ENCODE peak calls at places on chromosomes 7 and 10, in six cellular contexts. K, P, D, E, H and Q are unnamed samples. For H3K36me3 and H3K9me3, the result is how much of the 10 kb centered on the place peaks cover.

GRCh38 chr7:7798510-7798909 is 80.1 kb upstream of the RPA3 start:
- DNase-seq in K (no peak), H (no peak), E (no peak), D (no peak), P (no peak), Q (no peak)

GRCh38 chr7:101686030-101686429 is 56.9 kb upstream of the MYL10 start:
- DNase-seq in H (no peak), E (no peak), D (no peak), K (no peak), P (no peak), Q (no peak)

GRCh38 chr10:110029448-110029847 is 21.7 kb downstream of the ADD3 start:
- DNase-seq in H (no peak), E (no peak), P (no peak), D (no peak), K (no peak), Q (no peak)

GRCh38 chr7:155187061-155187785 is 110.5 kb upstream of the INSIG1 start:
- DNase-seq in H (no peak), K (no peak), D (no peak), E (no peak), P (no peak), Q (no peak)

GRCh38 chr7:94687810-94688209 is 31.9 kb upstream of the SGCE start:
- DNase-seq in P (no peak), K (no peak), E (no peak), H (no peak), D (no peak), Q (no peak)

GRCh38 chr10:114087655-114088054 is 44.0 kb downstream of the ADRB1 start:
- DNase-seq in E (no peak), K (no peak), D (no peak), H (no peak), P (no peak), Q (no peak)

GRCh38 chr7:144069511-144069910 is at the start of gene OR2A25:
- DNase-seq in D (no peak), K (no peak), H (no peak), P (no peak), E (no peak), Q (no peak)

GRCh38 chr7:28926871-28927597 is 31.1 kb downstream of the TRIL start:
- DNase-seq in K (peak), H (peak), D (peak), P (peak), E (peak), Q (peak)

GRCh38 chr7:50069613-50070012 is 23.4 kb downstream of the ZPBP start:
- DNase-seq in P (no peak), E (peak), D (peak), K (no peak), H (peak), Q (no peak)

GRCh38 chr7:92667816-92668540 is 77.8 kb upstream of the FAM133B start:
- DNase-seq in P (no peak), H (no peak), D (no peak), E (no peak), K (no peak), Q (no peak)

GRCh38 chr7:55509322-55509721 is 63.0 kb downstream of the VOPP1 start:
- DNase-seq in K (no peak), D (no peak), E (no peak), P (no peak), H (no peak), Q (no peak)

GRCh38 chr7:20331231-20331880 is 656 bp downstream of the ITGB8 start:
- DNase-seq in E (peak), H (peak), D (peak), P (peak), K (peak), Q (peak)

GRCh38 chr10:114393482-114393881 is 10.8 kb downstream of the AFAP1L2 start:
- DNase-seq in K (no peak), P (no peak), H (no peak), D (no peak), E (no peak), Q (no peak)

GRCh38 chr10:86074294-86074693 is 292.3 kb downstream of the GRID1 start:
- DNase-seq in E (no peak), P (no peak), K (no peak), H (no peak), D (no peak), Q (no peak)

DNA sequence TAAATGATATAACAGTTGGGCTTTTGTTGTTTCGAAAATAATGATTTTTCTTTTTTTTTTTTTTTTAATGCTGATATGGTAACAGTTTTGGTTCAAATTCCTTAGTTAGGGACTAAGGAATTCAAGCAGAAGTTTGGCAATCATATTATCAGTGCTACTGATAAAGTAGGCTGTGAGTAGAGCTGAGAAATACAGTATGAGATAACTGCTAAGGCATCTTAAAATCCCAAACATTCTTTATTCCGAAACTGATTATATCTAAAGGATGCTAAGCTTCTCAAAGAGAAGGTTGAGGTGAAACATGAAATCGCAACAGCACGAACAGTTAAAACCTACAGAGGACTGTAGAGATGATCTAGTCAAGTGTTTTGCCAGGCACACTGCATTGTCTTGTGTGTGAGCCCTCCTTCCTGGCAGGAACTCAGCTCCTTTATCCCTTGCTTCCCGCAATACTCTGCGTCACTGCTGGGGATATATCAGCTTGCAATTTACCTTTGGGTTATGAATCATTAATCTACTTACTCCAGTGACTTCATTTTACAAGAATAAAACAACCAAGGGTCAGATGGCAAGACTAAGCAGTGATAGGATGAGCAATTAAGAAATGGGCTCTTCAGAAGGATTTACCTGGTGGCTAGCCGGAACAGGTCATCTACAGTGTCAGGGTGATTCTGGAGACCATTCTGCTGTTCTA is 36.7 kb downstream of the IRF5 start:
- DNase-seq in E (no peak), K (no peak), P (no peak), H (no peak), D (no peak), Q (no peak)
- H3K36me3 ChIP-seq in E (under half), K (under half), P (half or more), H (under half), D (under half), Q (under half)

DNA sequence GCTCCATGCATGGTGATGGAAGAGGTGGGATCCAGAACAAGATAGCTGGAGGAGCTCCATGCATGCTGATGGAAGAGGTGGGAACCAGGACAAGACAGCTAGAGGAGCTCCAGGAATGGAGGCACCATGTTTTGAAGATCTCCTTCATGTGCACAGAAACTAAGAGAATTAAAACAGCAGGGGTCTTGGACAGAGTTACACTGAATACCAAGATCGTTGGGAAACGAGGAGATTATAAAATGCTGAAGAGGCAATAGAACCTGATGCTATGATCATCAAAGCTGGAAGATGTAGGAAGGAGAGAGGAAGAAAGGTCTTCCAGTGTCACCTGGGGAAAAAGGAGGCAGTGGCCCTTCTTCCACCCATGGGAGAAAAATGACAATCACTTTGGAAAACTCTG is 193.6 kb upstream of the PFKP start:
- DNase-seq in P (no peak), E (no peak), D (no peak), K (no peak), H (no peak), Q (no peak)
- H3K4me3 ChIP-seq in P (no peak), E (no peak), D (no peak), K (no peak), H (no peak), Q (no peak)

GRCh38 chr7:2083362-2083761 is 149.4 kb downstream of the MAD1L1 start:
- DNase-seq in E (no peak), H (no peak), K (no peak), D (no peak), P (no peak), Q (no peak)

GRCh38 chr7:2084331-2084730 is 148.4 kb downstream of the MAD1L1 start:
- DNase-seq in K (no peak), H (no peak), E (no peak), P (no peak), D (no peak), Q (no peak)

GRCh38 chr7:2084781-2085505 is 147.8 kb downstream of the MAD1L1 start:
- DNase-seq in E (no peak), H (no peak), D (no peak), P (no peak), K (no peak), Q (no peak)

GRCh38 chr7:2081526-2082356 is 151.0 kb downstream of the MAD1L1 start:
- DNase-seq in H (no peak), P (no peak), E (no peak), D (no peak), K (no peak), Q (no peak)

DNA sequence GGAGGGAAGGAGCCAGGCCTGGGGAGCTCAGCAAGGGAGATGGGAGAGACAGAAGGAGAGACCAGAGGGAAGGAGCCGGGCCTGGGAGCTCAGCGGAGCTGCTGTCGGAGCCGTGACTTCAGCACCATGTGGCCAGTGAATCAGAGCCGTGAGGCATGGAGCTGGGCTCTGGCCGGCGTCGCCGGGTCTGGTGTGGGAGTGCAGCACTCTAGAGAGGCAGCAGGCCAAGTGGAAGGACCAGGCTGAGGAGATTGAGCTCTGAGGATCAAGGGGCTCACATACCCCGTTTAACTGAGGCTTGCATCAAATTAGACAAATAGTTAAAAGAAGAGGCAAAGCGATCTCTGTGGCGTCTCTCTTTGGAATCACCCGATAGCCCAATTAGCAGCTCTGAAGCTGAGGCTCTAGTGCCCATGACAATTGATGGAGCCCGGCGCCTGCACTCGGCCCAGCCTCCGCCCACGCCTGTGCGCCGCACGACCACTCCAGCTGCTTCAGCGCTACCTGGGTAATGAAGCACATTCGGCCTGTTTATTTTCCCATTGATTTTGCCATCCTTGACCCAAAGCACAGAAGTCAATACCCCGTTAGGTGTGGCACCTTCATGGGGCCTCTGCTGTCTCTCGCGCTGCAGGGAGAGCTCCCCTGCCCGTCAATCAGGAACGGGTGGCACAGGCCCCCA is 150.2 kb downstream of the MAD1L1 start:
- DNase-seq in E (peak), H (no peak), K (no peak), D (no peak), P (no peak), Q (peak)
- H3K9me3 ChIP-seq in E (under half), H (under half), K (under half), D (under half), P (under half), Q (under half)

GRCh38 chr7:148753224-148753623 is 54.5 kb downstream of the CUL1 start:
- DNase-seq in P (no peak), K (no peak), E (no peak), H (no peak), D (no peak), Q (no peak)
- H3K36me3 ChIP-seq in P (half or more), K (under half), E (under half), H (under half), D (under half), Q (under half)

DNA sequence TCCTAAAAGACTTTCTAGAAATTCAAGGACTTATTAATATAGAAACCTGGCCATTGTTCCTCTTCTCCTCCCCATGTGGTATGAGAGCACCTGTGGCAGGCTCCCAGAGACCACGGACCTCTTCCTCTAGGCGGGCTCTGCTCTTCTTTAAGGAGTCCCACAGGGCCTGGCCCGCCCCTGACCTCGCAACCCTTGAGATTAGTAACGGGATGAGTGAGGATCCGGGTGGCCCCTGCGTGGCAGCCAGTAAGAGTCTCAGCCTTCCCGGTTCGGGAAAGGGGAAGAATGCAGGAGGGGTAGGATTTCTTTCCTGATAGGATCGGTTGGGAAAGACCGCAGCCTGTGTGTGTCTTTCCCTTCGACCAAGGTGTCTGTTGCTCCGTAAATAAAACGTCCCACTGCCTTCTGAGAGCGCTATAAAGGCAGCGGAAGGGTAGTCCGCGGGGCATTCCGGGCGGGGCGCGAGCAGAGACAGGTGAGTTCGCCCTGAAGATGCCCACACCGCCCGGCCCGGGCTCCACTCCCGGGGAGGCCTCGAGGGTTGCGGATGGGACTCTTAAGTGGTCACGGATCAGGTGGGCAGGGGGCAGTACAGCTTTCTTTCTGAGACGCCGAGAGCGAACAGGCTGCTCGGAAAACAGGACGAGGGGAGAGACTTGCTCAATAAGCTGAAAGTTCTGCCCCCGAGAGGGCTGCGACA is at the start of gene SLC26A4:
- DNase-seq in K (no peak), H (no peak), P (peak), E (no peak), D (no peak), Q (no peak)
- H3K4me3 ChIP-seq in K (peak), H (no peak), P (peak), E (peak), D (peak), Q (peak)

DNA sequence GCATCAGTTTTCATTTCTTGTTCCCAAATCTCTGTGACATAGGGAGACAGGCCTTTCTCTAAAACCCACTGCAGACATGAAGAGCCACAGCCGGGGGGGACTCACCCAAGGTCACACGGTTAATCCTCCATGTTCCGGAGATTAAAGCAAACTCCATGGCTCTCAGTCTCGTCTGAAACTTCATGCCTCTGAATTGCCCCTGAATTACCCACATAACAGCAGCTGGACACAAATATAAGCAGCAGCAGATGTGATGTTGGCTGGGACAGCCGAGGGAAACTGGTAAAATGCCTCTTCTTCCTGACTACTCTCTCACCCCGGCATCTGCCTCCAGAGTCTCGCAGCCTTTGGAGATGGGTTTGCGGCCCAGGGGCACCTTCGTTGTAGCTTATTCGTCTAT is 402.3 kb downstream of the DNAJB6 start:
- DNase-seq in D (no peak), E (peak), K (no peak), P (no peak), H (no peak), Q (no peak)
- H3K9me3 ChIP-seq in D (under half), E (under half), K (under half), P (under half), H (under half), Q (under half)

DNA sequence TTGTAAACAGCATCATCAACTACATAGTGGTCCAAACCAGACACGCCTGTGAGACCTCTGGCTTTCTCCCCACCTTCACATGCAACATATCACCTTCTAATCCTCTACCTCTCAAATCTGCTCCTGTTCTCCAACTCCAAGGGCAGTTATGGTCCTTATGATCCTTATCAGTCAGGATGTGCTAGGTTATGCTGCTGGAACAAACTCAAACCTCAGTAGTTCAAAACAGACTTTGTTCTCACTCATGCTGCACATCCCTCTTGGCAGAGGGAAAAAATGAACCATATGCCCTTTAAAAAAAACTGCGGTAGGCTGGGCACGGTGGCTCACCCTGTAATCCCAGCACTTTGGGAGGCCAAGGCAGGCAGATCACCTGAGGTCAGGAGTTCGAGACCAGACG is 76.1 kb downstream of the RNF216 start:
- DNase-seq in E (no peak), P (no peak), H (no peak), D (no peak), K (no peak), Q (no peak)
- H3K36me3 ChIP-seq in E (under half), P (half or more), H (under half), D (under half), K (under half), Q (half or more)

GRCh38 chr7:151382079-151382885 is 27.6 kb downstream of the WDR86 start:
- DNase-seq in E (no peak), H (peak), D (no peak), K (no peak), P (no peak), Q (no peak)

GRCh38 chr7:151380199-151381082 is 29.4 kb downstream of the WDR86 start:
- DNase-seq in D (no peak), K (no peak), P (no peak), H (peak), E (no peak), Q (no peak)

GRCh38 chr7:151381083-151381332 is 28.8 kb downstream of the WDR86 start:
- DNase-seq in K (no peak), P (no peak), E (no peak), H (no peak), D (no peak), Q (no peak)

GRCh38 chr7:151379534-151380198 is 30.2 kb downstream of the WDR86 start:
- DNase-seq in H (no peak), D (no peak), K (no peak), P (no peak), E (no peak), Q (no peak)

GRCh38 chr7:151381333-151382078 is 28.3 kb downstream of the WDR86 start:
- DNase-seq in D (no peak), P (no peak), K (peak), H (peak), E (no peak), Q (no peak)
- H3K4me3 ChIP-seq in D (peak), P (no peak), K (peak), H (no peak), E (no peak), Q (no peak)

DNA sequence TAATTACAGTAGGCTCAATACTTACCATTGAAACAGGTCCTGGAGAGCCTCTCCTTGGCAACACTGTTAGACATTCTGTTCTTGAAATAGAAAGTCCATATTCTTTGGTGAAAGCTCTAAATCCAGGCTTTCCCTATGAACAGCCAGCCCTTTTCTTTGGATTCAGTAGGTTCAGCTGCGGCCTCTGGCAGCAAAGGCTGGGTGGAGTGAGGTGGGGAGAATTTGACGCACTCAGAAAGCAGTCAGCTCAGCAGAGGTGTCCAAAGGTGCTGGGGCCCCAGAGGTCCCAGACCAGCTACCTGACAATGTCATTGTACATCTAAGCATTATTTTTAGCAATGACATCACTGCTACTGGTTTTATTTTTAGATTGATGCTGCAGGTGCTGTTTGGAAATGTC is 146.1 kb downstream of the GRK5 start:
- DNase-seq in P (no peak), H (no peak), D (no peak), E (no peak), K (no peak), Q (no peak)
- H3K9me3 ChIP-seq in P (under half), H (under half), D (under half), E (under half), K (under half), Q (under half)

GRCh38 chr7:105567024-105567423 is 14.3 kb downstream of the EFCAB10 start:
- DNase-seq in H (no peak), K (no peak), E (no peak), D (no peak), P (no peak), Q (no peak)
- H3K36me3 ChIP-seq in H (under half), K (under half), E (under half), D (under half), P (half or more), Q (under half)